ENCODE peak calls at places on chromosomes 5 and 9, in nine cellular contexts. One of them, this sample, is unnamed.

GRCh38 chr5:139275536-139276297 is 17.8 kb upstream of the MATR3 start:
- DNase-seq in HuH-7: no peak
- DNase-seq in IMR-90: no peak
- DNase-seq in DMS79 treated with DMSO at 0.1 percent for 48 hours: no peak
- DNase-seq in activated CD8-positive, alpha-beta memory T cell treated with anti-CD3 and anti-CD28 coated beads for 24 hours: peak; percentile 70
- DNase-seq in activated T-helper 1 cell treated with Interleukin-2 at 50 U/mL for 16 hours: no peak
- DNase-seq in GM04503: no peak
- DNase-seq in AG08396: no peak
- DNase-seq in globus pallidus: no peak
- DNase-seq in this sample: no peak

GRCh38 chr5:174287761-174288160 is 242.3 kb downstream of the NSG2 start:
- DNase-seq in HuH-7: no peak
- DNase-seq in IMR-90: no peak
- DNase-seq in DMS79 treated with DMSO at 0.1 percent for 48 hours: no peak
- DNase-seq in activated CD8-positive, alpha-beta memory T cell treated with anti-CD3 and anti-CD28 coated beads for 24 hours: no peak
- DNase-seq in activated T-helper 1 cell treated with Interleukin-2 at 50 U/mL for 16 hours: no peak
- DNase-seq in GM04503: no peak
- DNase-seq in AG08396: no peak
- DNase-seq in globus pallidus: no peak
- DNase-seq in this sample: no peak

GRCh38 chr9:94675008-94675841 is 35.9 kb upstream of the FBP1 start:
- DNase-seq in HuH-7: no peak
- DNase-seq in IMR-90: peak; percentile 48
- DNase-seq in DMS79 treated with DMSO at 0.1 percent for 48 hours: no peak
- DNase-seq in activated CD8-positive, alpha-beta memory T cell treated with anti-CD3 and anti-CD28 coated beads for 24 hours: no peak
- DNase-seq in activated T-helper 1 cell treated with Interleukin-2 at 50 U/mL for 16 hours: no peak
- DNase-seq in GM04503: peak; percentile 95
- DNase-seq in AG08396: no peak
- DNase-seq in globus pallidus: no peak
- DNase-seq in this sample: no peak

GRCh38 chr9:135702002-135702721 is at the start of gene KCNT1:
- DNase-seq in HuH-7: peak; percentile 99
- DNase-seq in IMR-90: peak; percentile 13
- DNase-seq in DMS79 treated with DMSO at 0.1 percent for 48 hours: peak; percentile 29
- DNase-seq in activated CD8-positive, alpha-beta memory T cell treated with anti-CD3 and anti-CD28 coated beads for 24 hours: peak; percentile 84
- DNase-seq in activated T-helper 1 cell treated with Interleukin-2 at 50 U/mL for 16 hours: peak; percentile 19
- DNase-seq in GM04503: no peak
- DNase-seq in AG08396: peak; percentile 98
- DNase-seq in globus pallidus: peak; percentile 5
- DNase-seq in this sample: peak; percentile 92

GRCh38 chr9:101478906-101479305 is 43.3 kb upstream of the ALDOB start:
- DNase-seq in HuH-7: no peak
- DNase-seq in IMR-90: no peak
- DNase-seq in DMS79 treated with DMSO at 0.1 percent for 48 hours: no peak
- DNase-seq in activated CD8-positive, alpha-beta memory T cell treated with anti-CD3 and anti-CD28 coated beads for 24 hours: no peak
- DNase-seq in activated T-helper 1 cell treated with Interleukin-2 at 50 U/mL for 16 hours: no peak
- DNase-seq in GM04503: no peak
- DNase-seq in AG08396: no peak
- DNase-seq in globus pallidus: no peak
- DNase-seq in this sample: no peak

GRCh38 chr5:135159626-135160025 is 125.6 kb upstream of the PITX1 start:
- DNase-seq in HuH-7: no peak
- DNase-seq in IMR-90: no peak
- DNase-seq in DMS79 treated with DMSO at 0.1 percent for 48 hours: no peak
- DNase-seq in activated CD8-positive, alpha-beta memory T cell treated with anti-CD3 and anti-CD28 coated beads for 24 hours: no peak
- DNase-seq in activated T-helper 1 cell treated with Interleukin-2 at 50 U/mL for 16 hours: no peak
- DNase-seq in GM04503: no peak
- DNase-seq in AG08396: no peak
- DNase-seq in globus pallidus: no peak
- DNase-seq in this sample: no peak

GRCh38 chr9:1871486-1872181 is 143.5 kb upstream of the SMARCA2 start:
- DNase-seq in HuH-7: no peak
- DNase-seq in IMR-90: no peak
- DNase-seq in DMS79 treated with DMSO at 0.1 percent for 48 hours: no peak
- DNase-seq in activated CD8-positive, alpha-beta memory T cell treated with anti-CD3 and anti-CD28 coated beads for 24 hours: no peak
- DNase-seq in activated T-helper 1 cell treated with Interleukin-2 at 50 U/mL for 16 hours: no peak
- DNase-seq in GM04503: peak; percentile 1
- DNase-seq in AG08396: no peak
- DNase-seq in globus pallidus: no peak
- DNase-seq in this sample: no peak

GRCh38 chr9:120901704-120902103 is 24.7 kb upstream of the PHF19 start:
- DNase-seq in HuH-7: no peak
- DNase-seq in IMR-90: no peak
- DNase-seq in DMS79 treated with DMSO at 0.1 percent for 48 hours: peak; percentile 84
- DNase-seq in activated CD8-positive, alpha-beta memory T cell treated with anti-CD3 and anti-CD28 coated beads for 24 hours: peak; percentile 72
- DNase-seq in activated T-helper 1 cell treated with Interleukin-2 at 50 U/mL for 16 hours: no peak
- DNase-seq in GM04503: no peak
- DNase-seq in AG08396: no peak
- DNase-seq in globus pallidus: no peak
- DNase-seq in this sample: no peak

GRCh38 chr5:51810592-51810991 is 427.3 kb downstream of the ISL1 start:
- DNase-seq in HuH-7: no peak
- DNase-seq in IMR-90: no peak
- DNase-seq in DMS79 treated with DMSO at 0.1 percent for 48 hours: no peak
- DNase-seq in activated CD8-positive, alpha-beta memory T cell treated with anti-CD3 and anti-CD28 coated beads for 24 hours: no peak
- DNase-seq in activated T-helper 1 cell treated with Interleukin-2 at 50 U/mL for 16 hours: no peak
- DNase-seq in GM04503: no peak
- DNase-seq in AG08396: no peak
- DNase-seq in globus pallidus: no peak
- DNase-seq in this sample: no peak

GRCh38 chr5:180592176-180592575 is 877 bp upstream of the SCGB3A1 start:
- DNase-seq in HuH-7: no peak
- DNase-seq in IMR-90: no peak
- DNase-seq in DMS79 treated with DMSO at 0.1 percent for 48 hours: no peak
- DNase-seq in activated CD8-positive, alpha-beta memory T cell treated with anti-CD3 and anti-CD28 coated beads for 24 hours: no peak
- DNase-seq in activated T-helper 1 cell treated with Interleukin-2 at 50 U/mL for 16 hours: no peak
- DNase-seq in GM04503: no peak
- DNase-seq in AG08396: no peak
- DNase-seq in globus pallidus: no peak
- DNase-seq in this sample: no peak

GRCh38 chr5:98938459-98938858 is 9.7 kb upstream of the CHD1 start:
- DNase-seq in HuH-7: no peak
- DNase-seq in IMR-90: peak; percentile 41
- DNase-seq in DMS79 treated with DMSO at 0.1 percent for 48 hours: no peak
- DNase-seq in activated CD8-positive, alpha-beta memory T cell treated with anti-CD3 and anti-CD28 coated beads for 24 hours: no peak
- DNase-seq in activated T-helper 1 cell treated with Interleukin-2 at 50 U/mL for 16 hours: no peak
- DNase-seq in GM04503: no peak
- DNase-seq in AG08396: peak; percentile 43
- DNase-seq in globus pallidus: no peak
- DNase-seq in this sample: no peak

GRCh38 chr5:96275051-96275450 is 158.0 kb downstream of the PCSK1 start:
- DNase-seq in HuH-7: no peak
- DNase-seq in IMR-90: no peak
- DNase-seq in DMS79 treated with DMSO at 0.1 percent for 48 hours: no peak
- DNase-seq in activated CD8-positive, alpha-beta memory T cell treated with anti-CD3 and anti-CD28 coated beads for 24 hours: no peak
- DNase-seq in activated T-helper 1 cell treated with Interleukin-2 at 50 U/mL for 16 hours: no peak
- DNase-seq in GM04503: no peak
- DNase-seq in AG08396: no peak
- DNase-seq in globus pallidus: no peak
- DNase-seq in this sample: no peak

GRCh38 chr9:133341369-133342082 is 5.5 kb upstream of the SURF6 start:
- DNase-seq in HuH-7: no peak
- DNase-seq in IMR-90: no peak
- DNase-seq in DMS79 treated with DMSO at 0.1 percent for 48 hours: no peak
- DNase-seq in activated CD8-positive, alpha-beta memory T cell treated with anti-CD3 and anti-CD28 coated beads for 24 hours: no peak
- DNase-seq in activated T-helper 1 cell treated with Interleukin-2 at 50 U/mL for 16 hours: no peak
- DNase-seq in GM04503: no peak
- DNase-seq in AG08396: no peak
- DNase-seq in globus pallidus: no peak
- DNase-seq in this sample: no peak

GRCh38 chr5:83096660-83097334 is 19.4 kb downstream of the XRCC4 start:
- DNase-seq in HuH-7: no peak
- DNase-seq in IMR-90: peak; percentile 18
- DNase-seq in DMS79 treated with DMSO at 0.1 percent for 48 hours: no peak
- DNase-seq in activated CD8-positive, alpha-beta memory T cell treated with anti-CD3 and anti-CD28 coated beads for 24 hours: no peak
- DNase-seq in activated T-helper 1 cell treated with Interleukin-2 at 50 U/mL for 16 hours: no peak
- DNase-seq in GM04503: peak; percentile 16
- DNase-seq in AG08396: no peak
- DNase-seq in globus pallidus: no peak
- DNase-seq in this sample: no peak

GRCh38 chr9:132541966-132542830 is 40.2 kb upstream of the BARHL1 start:
- DNase-seq in HuH-7: no peak
- DNase-seq in IMR-90: no peak
- DNase-seq in DMS79 treated with DMSO at 0.1 percent for 48 hours: no peak
- DNase-seq in activated CD8-positive, alpha-beta memory T cell treated with anti-CD3 and anti-CD28 coated beads for 24 hours: no peak
- DNase-seq in activated T-helper 1 cell treated with Interleukin-2 at 50 U/mL for 16 hours: no peak
- DNase-seq in GM04503: no peak
- DNase-seq in AG08396: no peak
- DNase-seq in globus pallidus: no peak
- DNase-seq in this sample: no peak

GRCh38 chr9:110126457-110126856 is 81.5 kb downstream of the C9orf152 start:
- DNase-seq in HuH-7: no peak
- DNase-seq in IMR-90: no peak
- DNase-seq in DMS79 treated with DMSO at 0.1 percent for 48 hours: no peak
- DNase-seq in activated CD8-positive, alpha-beta memory T cell treated with anti-CD3 and anti-CD28 coated beads for 24 hours: no peak
- DNase-seq in activated T-helper 1 cell treated with Interleukin-2 at 50 U/mL for 16 hours: no peak
- DNase-seq in GM04503: no peak
- DNase-seq in AG08396: no peak
- DNase-seq in globus pallidus: no peak
- DNase-seq in this sample: no peak